ENCODE peak calls at places on chromosomes 2 and 18, in five cellular contexts. W, F, G, N and E are unnamed samples.
A peak's percentile ranks its signal among the peaks of the same experiment; 100 is the strongest.

GRCh38 chr2:38723173-38723572 is 28.0 kb downstream of the SRSF7 start:
- DNase-seq in F (peak; percentile 37), N (no peak), W (no peak), G (no peak), E (peak; percentile 17)

GRCh38 chr2:84212611-84213314 is 246.3 kb downstream of the SUCLG1 start:
- DNase-seq in N (no peak), W (no peak), F (no peak), G (no peak), E (no peak)

GRCh38 chr18:1488957-1489356 is 584.3 kb downstream of the ADCYAP1 start:
- DNase-seq in F (no peak), G (no peak), N (no peak), W (no peak), E (no peak)

GRCh38 chr2:169798718-169799495 is at the start of gene SSB:
- DNase-seq in G (peak; percentile 94), F (peak; percentile 92), W (peak; percentile 96), N (peak; percentile 93), E (peak; percentile 78)

GRCh38 chr18:75048776-75049454 is 160.0 kb downstream of the PTGR3 start:
- DNase-seq in N (no peak), W (no peak), G (no peak), F (no peak), E (no peak)

GRCh38 chr18:22069916-22070315 is 99.5 kb upstream of the GATA6 start:
- DNase-seq in F (no peak), G (no peak), N (no peak), W (peak; percentile 34), E (no peak)

GRCh38 chr2:173997269-173997668 is 32.1 kb upstream of the SP3 start:
- DNase-seq in N (peak; percentile 99), F (peak; percentile 84), W (peak; percentile 83), G (peak; percentile 36), E (no peak)

GRCh38 chr2:189372688-189373257 is 68.5 kb upstream of the WDR75 start:
- DNase-seq in N (no peak), F (no peak), G (no peak), W (no peak), E (no peak)

GRCh38 chr18:60347526-60348045 is 25.0 kb downstream of the MC4R start:
- DNase-seq in F (no peak), G (peak; percentile 45), N (no peak), W (no peak), E (no peak)

GRCh38 chr2:121740973-121741372 is 4.3 kb upstream of the NIFK start:
- DNase-seq in G (no peak), F (no peak), N (no peak), W (no peak), E (no peak)

GRCh38 chr2:121748202-121748601 is 7.2 kb upstream of the TSN start:
- DNase-seq in W (no peak), N (peak; percentile 72), F (no peak), G (peak; percentile 24), E (no peak)

GRCh38 chr2:121746071-121746578 is 9.3 kb upstream of the TSN start:
- DNase-seq in G (no peak), N (no peak), W (no peak), F (no peak), E (no peak)
- H3K4me3 ChIP-seq in G (no peak overlapping the region), N (no peak overlapping the region), W (no peak overlapping the region), F (no peak overlapping the region), E (no peak overlapping the region)

GRCh38 chr2:149568138-149568537 is 19.4 kb downstream of the MMADHC start:
- DNase-seq in N (peak; percentile 28), W (no peak), F (no peak), G (no peak), E (no peak)
- H3K4me3 ChIP-seq in N (no peak overlapping the region), W (no peak overlapping the region), F (no peak overlapping the region), G (no peak overlapping the region), E (no peak overlapping the region)

DNA sequence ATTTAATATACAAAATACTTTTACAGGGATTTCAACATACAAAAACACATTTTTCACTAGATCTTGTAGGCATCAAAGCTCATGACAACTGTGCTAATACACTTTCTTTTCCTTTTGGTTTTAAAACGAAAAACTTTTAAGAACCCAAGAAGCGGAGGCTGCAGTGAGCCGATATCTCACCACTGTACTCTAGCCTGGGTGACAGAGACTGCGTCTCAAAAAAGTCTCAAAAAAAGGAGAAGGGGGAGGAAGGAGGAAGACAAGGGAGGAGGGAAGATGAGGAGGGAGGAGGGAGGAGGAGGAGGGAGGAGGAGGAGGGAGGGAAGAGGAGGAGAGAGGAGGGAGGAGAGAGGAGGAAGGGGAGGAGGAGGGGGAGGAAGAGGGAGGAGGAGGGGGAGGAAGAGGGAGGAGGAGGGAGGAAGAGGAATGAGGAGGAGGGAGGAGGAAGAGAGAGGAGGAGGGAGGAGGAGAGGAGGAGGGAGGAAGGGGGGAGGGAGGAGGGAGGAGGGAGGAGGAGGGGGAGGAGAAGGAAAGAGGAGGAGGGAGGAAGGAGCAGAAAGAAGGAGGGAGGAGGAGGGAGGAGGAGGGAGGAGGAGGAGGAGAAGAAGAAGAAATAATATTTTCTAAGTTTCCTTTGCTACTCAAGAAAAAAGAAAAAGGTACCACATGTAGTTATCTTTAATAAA is 13.8 kb downstream of the ROCK2 start:
- DNase-seq in G (no peak), W (no peak), F (no peak), N (no peak), E (no peak)
- H3K4me3 ChIP-seq in G (peak overlapping the region; percentile 21), W (no peak overlapping the region), F (peak overlapping the region; percentile 40), N (no peak overlapping the region), E (no peak overlapping the region)

GRCh38 chr2:135175177-135175576 is 123.1 kb downstream of the RAB3GAP1 start:
- DNase-seq in G (no peak), F (no peak), W (no peak), N (no peak), E (no peak)
- H3K4me3 ChIP-seq in G (no peak overlapping the region), F (no peak overlapping the region), W (no peak overlapping the region), N (no peak overlapping the region), E (no peak overlapping the region)

DNA sequence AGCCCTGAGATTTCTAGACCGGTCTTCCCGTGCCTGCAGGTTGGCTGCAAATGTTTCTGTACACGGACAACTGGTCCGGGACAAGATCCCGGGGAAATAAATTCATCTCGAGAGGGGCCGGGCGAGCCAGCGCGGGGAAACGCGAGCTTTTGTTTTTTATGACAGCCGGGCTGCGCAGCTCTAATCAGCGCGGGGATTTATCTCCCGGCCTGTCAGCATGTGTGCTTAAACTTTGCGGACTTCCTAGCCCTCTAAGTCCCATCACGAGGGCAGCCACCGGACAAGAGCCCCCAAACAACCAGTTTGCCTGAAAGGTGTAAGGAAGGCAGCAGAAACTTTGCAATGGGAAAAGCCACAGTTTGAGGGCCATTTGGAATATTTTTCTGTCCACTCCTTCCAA is 5.8 kb downstream of the MEIS1 start:
- DNase-seq in N (no peak), F (no peak), W (no peak), G (no peak), E (no peak)
- H3K4me3 ChIP-seq in N (no peak overlapping the region), F (peak overlapping the region; percentile 70), W (peak overlapping the region; percentile 2), G (peak overlapping the region; percentile 81), E (peak overlapping the region; percentile 83)

DNA sequence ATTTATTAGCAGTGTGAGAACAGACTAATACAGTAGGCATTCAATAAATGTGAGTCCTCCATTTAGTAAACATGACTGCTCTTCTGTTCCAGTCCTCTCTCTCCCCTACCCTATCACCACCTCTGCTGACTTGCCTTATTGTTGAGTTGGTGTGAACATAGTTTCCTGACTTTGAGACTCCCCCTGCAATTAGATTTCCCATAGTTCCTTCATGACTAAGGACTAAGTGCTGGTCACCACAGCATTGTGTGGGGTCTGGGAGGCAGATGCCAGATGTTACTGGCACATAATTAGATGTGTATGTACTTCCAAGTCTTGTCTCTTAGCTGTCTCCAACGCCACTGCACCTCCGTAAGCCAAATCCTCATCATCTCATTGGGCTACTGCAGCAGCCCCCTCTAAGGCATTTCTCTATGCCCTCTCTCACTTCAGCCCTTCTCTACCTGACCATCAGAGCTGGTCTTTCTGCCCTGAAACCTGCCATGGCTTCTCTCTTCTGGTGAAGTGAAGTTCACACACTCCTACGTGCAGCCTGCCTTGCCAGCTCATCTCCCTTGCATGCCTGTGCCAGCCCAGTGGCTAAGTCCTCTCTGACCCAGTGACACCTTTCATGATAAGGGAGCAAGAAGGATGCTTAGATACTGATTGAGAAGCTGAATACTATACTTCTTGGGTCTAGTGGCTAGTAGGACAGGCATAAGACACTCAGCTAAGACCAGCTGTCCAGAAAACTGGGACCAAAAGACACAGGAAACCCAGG is 81.6 kb upstream of the ALPP start:
- DNase-seq in N (no peak), G (peak; percentile 16), W (no peak), F (no peak), E (no peak)
- H3K4me3 ChIP-seq in N (no peak overlapping the region), G (no peak overlapping the region), W (no peak overlapping the region), F (no peak overlapping the region), E (no peak overlapping the region)

GRCh38 chr18:11468120-11468519 is 141.3 kb upstream of the SLC35G4 start:
- DNase-seq in F (no peak), W (no peak), G (no peak), N (no peak), E (no peak)
- H3K4me3 ChIP-seq in F (no peak overlapping the region), W (no peak overlapping the region), G (no peak overlapping the region), N (no peak overlapping the region), E (no peak overlapping the region)

GRCh38 chr2:105573490-105573889 is 171.2 kb upstream of the NCK2 start:
- DNase-seq in N (no peak), G (no peak), W (no peak), F (no peak), E (no peak)
- H3K4me3 ChIP-seq in N (no peak overlapping the region), G (no peak overlapping the region), W (no peak overlapping the region), F (no peak overlapping the region), E (no peak overlapping the region)

DNA sequence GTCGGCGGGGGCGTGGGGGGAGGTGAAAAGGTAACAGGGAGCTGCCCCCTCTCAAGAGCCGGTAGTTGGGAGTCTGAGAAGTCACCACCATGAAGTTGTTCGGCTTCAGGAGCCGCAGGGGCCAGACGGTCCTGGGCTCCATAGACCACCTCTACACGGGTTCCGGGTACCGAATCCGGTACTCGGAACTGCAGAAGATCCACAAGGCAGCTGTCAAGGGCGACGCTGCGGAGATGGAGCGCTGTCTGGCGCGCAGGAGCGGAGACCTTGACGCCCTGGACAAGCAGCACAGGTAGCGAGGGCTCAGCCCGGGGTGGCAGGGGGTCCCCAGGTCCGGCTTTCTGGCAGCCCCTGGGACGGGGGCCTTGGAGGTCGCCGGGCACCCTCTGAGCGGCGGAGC is 47.1 kb upstream of the ZNF519 start:
- DNase-seq in F (no peak), W (no peak), G (no peak), N (no peak), E (no peak)
- H3K4me3 ChIP-seq in F (peak overlapping the region; percentile 70), W (peak overlapping the region; percentile 58), G (no peak overlapping the region), N (peak overlapping the region; percentile 50), E (peak overlapping the region; percentile 44)